ENCODE peak calls at places on chromosome 5, in six cellular contexts. R is tibial artery, I is lower lobe of right lung, W is transverse colon, K is cardiac muscle cell, B is brain microvascular endothelial cell. X is an unnamed sample. For H3K27me3, the result is how much of the 10 kb centered on the place peaks cover.

GRCh38 chr5:143481697-143482531 is 78.4 kb upstream of the NR3C1 start:
- DNase-seq in K (peak), R (no peak), W (no peak), I (no peak), B (no peak), X (no peak)

GRCh38 chr5:122415481-122416120 is 103.6 kb downstream of the SNCAIP start:
- DNase-seq in W (peak), I (peak), B (peak), R (peak), K (peak), X (no peak)

GRCh38 chr5:10396552-10396951 is 43.1 kb downstream of the MARCHF6 start:
- DNase-seq in W (no peak), B (no peak), K (no peak), I (no peak), R (no peak), X (no peak)

GRCh38 chr5:143023447-143024096 is 253.4 kb downstream of the ARHGAP26 start:
- DNase-seq in K (peak), I (no peak), B (no peak), W (peak), R (peak), X (no peak)

GRCh38 chr5:40676643-40677333 is 2.9 kb upstream of the PTGER4 start:
- DNase-seq in R (peak), I (no peak), W (no peak), K (peak), B (peak), X (no peak)

GRCh38 chr5:14364576-14365472 is 216.8 kb upstream of the OTULINL start:
- DNase-seq in B (no peak), K (no peak), W (no peak), I (no peak), R (no peak), X (no peak)

GRCh38 chr5:166073921-166074838 is 2217.3 kb upstream of the WWC1 start:
- DNase-seq in W (no peak), I (no peak), K (no peak), B (no peak), R (no peak), X (no peak)

GRCh38 chr5:159732220-159732619 is 184.1 kb upstream of the ADRA1B start:
- DNase-seq in K (no peak), W (no peak), I (no peak), R (no peak), B (no peak), X (no peak)

GRCh38 chr5:13108281-13108680 is 836.2 kb downstream of the DNAH5 start:
- DNase-seq in K (no peak), B (no peak), R (no peak), W (no peak), I (no peak), X (no peak)

GRCh38 chr5:176543428-176544182 is 5.5 kb upstream of the CDHR2 start:
- DNase-seq in I (peak), R (no peak), B (no peak), K (peak), W (peak), X (peak)

DNA sequence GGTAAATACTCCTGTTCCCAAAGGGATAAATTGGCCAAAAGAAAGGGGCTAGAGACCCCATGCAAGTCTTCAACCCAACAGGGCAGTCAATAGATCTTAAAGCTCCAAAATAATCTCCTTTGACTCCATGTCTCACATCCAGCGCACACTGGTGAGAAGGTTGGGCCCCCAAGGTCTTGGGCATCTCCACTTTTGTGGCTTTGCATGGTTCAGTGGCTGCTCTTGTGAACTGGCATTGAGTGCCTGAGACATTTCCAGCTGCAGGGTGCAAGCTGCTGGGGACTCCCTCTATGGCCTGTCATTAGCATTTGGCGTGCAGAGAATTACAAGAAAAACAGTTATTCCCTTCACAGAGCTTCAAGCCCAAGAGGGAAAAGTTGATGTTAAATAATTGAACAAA is 224.7 kb downstream of the MTRR start:
- DNase-seq in I (no peak), R (no peak), B (no peak), K (no peak), W (no peak), X (no peak)
- TF ChIP-seq CTCF in I (no peak), R (no peak), B (no peak), K (no peak), W (no peak), X (no peak)

DNA sequence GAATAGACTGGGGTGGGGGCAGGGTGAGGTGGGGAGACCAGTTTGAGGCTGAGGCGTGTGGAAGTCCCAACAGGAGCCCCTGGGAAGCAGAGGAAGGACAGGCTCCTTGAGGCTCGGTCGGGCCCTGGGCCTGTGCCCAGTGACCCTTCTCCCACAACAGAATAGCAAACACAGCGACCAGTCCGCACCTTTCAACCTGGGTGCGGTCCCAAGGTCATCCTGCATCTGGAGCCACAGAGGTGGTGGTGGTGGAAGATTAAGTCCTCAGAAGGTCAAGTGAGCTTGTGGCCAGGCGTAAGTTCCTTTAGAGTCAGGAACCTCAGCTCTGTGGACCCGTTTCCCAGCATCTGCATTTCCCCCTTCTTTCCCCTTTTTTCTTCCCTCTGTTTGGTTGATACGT is 26.0 kb upstream of the ARAP3 start:
- DNase-seq in W (peak), B (no peak), I (no peak), K (no peak), R (no peak), X (no peak)
- H3K27me3 ChIP-seq in W (under half), B (under half), I (under half), K (under half), R (under half), X (under half)

DNA sequence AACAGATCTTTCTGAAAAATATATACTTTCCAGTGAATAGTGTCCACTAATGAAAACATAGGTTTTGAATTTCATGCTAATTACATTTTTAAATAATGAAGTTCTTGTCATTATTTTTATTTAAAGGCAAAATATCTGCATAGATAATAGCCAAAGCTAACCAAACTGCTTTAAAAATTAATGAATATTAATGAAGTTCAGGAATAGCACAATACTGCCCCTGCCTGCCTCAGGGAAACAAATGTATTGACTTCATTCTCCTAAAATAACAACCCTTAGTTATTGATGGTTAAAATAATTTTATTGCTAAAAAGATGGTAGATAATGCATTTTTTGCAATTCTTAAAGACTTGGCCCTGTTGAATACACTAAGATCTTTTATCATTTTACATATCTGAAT is 103.6 kb upstream of the SSBP2 start:
- DNase-seq in R (no peak), W (no peak), B (no peak), I (no peak), K (no peak), X (no peak)
- TF ChIP-seq CTCF in R (no peak), W (no peak), B (peak), I (no peak), K (peak), X (no peak)

GRCh38 chr5:73448451-73449136 is at the start of gene FOXD1:
- DNase-seq in K (peak), I (peak), B (peak), R (peak), W (peak), X (no peak)
- H3K27me3 ChIP-seq in K (half or more), I (half or more), B (under half), R (half or more), W (half or more), X (half or more)

GRCh38 chr5:141434006-141434405 is 3.7 kb downstream of the PCDHGA12 start:
- DNase-seq in K (no peak), I (no peak), R (no peak), B (no peak), W (no peak), X (no peak)
- TF ChIP-seq CTCF in K (no peak), I (no peak), R (no peak), B (no peak), W (no peak), X (no peak)

DNA sequence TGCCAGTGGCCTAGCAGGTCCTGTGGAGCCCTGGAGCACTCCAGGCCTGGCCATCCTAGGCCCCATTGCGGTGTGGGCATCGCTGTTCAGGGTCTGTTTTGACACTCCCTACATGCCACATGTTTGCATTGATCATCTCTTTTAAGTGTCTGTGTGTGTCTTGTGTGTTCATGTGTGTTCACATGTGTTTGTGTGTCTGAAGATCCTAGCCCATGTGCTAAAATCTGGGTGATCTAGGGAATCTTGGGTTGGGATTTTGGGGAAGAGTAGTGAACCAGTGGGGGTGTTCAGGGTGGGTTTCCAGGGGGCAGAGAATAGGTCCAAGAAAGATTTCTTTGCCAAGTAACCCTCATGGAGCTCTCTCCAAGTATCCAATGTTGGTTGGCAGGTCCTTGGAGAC is 8.4 kb downstream of the PSD2 start:
- DNase-seq in I (no peak), K (no peak), R (no peak), B (no peak), W (no peak), X (no peak)
- H3K27me3 ChIP-seq in I (under half), K (half or more), R (half or more), B (under half), W (under half), X (under half)

GRCh38 chr5:181167814-181168488 is 20.6 kb downstream of the OR2V2 start:
- DNase-seq in B (no peak), K (no peak), R (no peak), W (no peak), I (no peak), X (no peak)
- TF ChIP-seq CTCF in B (peak), K (peak), R (no peak), W (peak), I (peak), X (no peak)

DNA sequence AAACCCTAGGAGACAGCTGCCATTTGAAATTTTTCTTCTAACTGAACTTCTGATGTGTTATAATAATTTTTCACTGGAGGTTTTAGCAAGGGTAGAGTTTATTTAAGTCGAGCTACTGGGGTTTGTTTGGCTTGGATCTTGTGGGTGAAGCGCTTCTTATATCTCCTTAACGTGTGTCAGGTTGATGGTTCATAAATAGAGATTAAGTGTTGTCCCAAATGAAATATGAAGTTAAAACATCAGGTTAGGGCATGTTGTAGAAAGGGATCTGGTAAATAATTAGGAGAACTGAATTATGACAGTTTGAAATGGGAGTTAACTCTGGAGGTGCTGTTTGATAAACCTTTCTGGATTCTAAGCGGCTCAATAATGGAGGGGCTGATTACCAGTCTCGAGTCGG is 717.1 kb upstream of the WWC1 start:
- DNase-seq in K (no peak), R (no peak), W (no peak), I (no peak), B (no peak), X (no peak)
- H3K27me3 ChIP-seq in K (under half), R (half or more), W (half or more), I (half or more), B (under half), X (under half)

DNA sequence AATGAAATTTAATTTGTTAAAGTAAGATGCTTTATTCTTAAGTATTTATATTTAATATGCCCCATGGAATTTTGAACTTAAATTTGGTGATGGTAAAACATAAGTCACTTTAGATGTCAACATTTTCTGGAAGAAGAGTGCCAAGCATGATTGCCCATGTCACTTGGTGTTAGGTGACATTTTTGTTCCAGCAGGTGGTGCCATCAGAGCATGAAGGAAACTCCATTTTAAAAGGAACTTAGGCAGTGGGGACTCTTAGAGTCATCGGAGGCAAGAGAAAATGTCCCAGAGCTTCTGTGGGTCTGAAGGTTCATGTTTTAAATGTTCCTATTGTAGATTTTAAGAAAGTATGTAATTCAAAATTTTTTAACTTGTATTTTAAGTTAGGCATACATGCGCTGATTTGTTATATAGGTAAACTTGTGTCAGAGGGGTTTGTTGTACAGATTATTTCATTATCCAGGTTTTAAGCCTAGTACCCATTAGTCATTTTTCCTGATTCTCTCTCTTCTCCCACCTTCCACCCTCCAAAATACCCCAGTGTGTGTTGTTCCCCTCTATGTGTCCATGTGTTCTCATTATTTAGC is 789.3 kb downstream of the SEMA5A start:
- DNase-seq in I (no peak), W (peak), K (peak), B (peak), R (no peak), X (no peak)
- TF ChIP-seq CTCF in I (peak), W (no peak), K (peak), B (peak), R (peak), X (no peak)

X was measured in CD4-positive, alpha-beta T cell.